ENCODE peak calls at places on chromosomes 6 and 20, in four cellular contexts. One of them, this sample, is unnamed.

GRCh38 chr6:160032538-160032937 is 63.7 kb downstream of the IGF2R start:
- DNase-seq in HepG2: no peak
- DNase-seq in GM12878: no peak
- DNase-seq in K562: no peak
- DNase-seq in this sample: no peak

GRCh38 chr6:151263035-151263434 is 23.3 kb downstream of the AKAP12 start:
- DNase-seq in HepG2: no peak
- DNase-seq in K562: no peak
- DNase-seq in GM12878: no peak
- DNase-seq in this sample: no peak

GRCh38 chr6:33954453-33954852 is 150.7 kb upstream of the MLN start:
- DNase-seq in K562: no peak
- DNase-seq in HepG2: no peak
- DNase-seq in GM12878: no peak
- DNase-seq in this sample: no peak

GRCh38 chr6:6131492-6132109 is 124.9 kb upstream of the NRN1 start:
- DNase-seq in K562: peak; percentile 65
- DNase-seq in GM12878: no peak
- DNase-seq in HepG2: peak; percentile 53
- DNase-seq in this sample: peak; percentile 23

GRCh38 chr20:17871181-17871580 is 97.4 kb downstream of the SNX5 start:
- DNase-seq in GM12878: no peak
- DNase-seq in K562: no peak
- DNase-seq in HepG2: no peak
- DNase-seq in this sample: no peak

GRCh38 chr6:53293691-53294090 is 55.1 kb downstream of the ELOVL5 start:
- DNase-seq in GM12878: no peak
- DNase-seq in K562: no peak
- DNase-seq in HepG2: no peak
- DNase-seq in this sample: no peak

GRCh38 chr6:3403244-3404154 is 53.4 kb downstream of the SLC22A23 start:
- DNase-seq in GM12878: no peak
- DNase-seq in K562: no peak
- DNase-seq in HepG2: peak; percentile 99
- DNase-seq in this sample: peak; percentile 81

GRCh38 chr20:54028276-54029011 is 42.0 kb downstream of the BCAS1 start:
- DNase-seq in K562: no peak
- DNase-seq in GM12878: no peak
- DNase-seq in HepG2: no peak
- DNase-seq in this sample: no peak

GRCh38 chr6:74690365-74690764 is 515.5 kb downstream of the COL12A1 start:
- DNase-seq in K562: no peak
- DNase-seq in HepG2: no peak
- DNase-seq in GM12878: no peak
- DNase-seq in this sample: no peak

GRCh38 chr20:62688083-62688482 is 20.6 kb upstream of the NTSR1 start:
- DNase-seq in K562: no peak
- DNase-seq in HepG2: no peak
- DNase-seq in GM12878: no peak
- DNase-seq in this sample: no peak

GRCh38 chr20:62689861-62690644 is 18.6 kb upstream of the NTSR1 start:
- DNase-seq in GM12878: no peak
- DNase-seq in K562: no peak
- DNase-seq in HepG2: no peak
- DNase-seq in this sample: no peak

GRCh38 chr20:62686869-62687830 is 21.5 kb upstream of the NTSR1 start:
- DNase-seq in GM12878: no peak
- DNase-seq in K562: no peak
- DNase-seq in HepG2: no peak
- DNase-seq in this sample: no peak

GRCh38 chr20:62691485-62691884 is 17.2 kb upstream of the NTSR1 start:
- DNase-seq in HepG2: no peak
- DNase-seq in GM12878: no peak
- DNase-seq in K562: no peak
- DNase-seq in this sample: no peak

DNA sequence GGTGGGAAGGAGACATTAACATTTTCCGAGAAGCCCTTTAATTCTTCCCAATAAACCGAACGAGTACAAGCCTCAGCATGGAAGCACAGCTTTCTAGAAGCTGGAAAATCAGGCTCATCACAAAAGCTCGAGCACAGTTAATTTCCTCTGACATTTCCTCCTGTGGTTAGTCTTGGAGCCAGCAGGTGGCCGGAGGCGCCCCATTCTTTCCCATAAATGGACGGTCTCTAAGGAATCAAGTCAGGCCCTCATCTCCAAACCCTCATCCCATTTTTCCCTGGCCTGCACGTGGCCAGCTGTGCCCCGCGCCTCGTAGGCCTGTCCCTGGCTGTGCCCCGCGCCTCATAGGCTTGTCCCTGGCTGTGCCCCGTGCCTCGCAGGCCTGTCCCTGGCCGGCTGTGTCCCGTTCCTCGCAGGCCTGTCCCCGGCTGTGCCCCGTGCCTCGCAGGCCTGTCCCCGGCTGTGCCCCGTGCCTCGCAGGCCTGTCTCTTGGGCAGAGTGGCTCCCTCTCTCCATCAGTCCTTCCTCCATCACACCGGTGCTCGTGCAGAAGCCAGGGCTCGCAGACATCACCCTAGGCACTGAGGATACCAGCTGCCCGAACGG is 19.7 kb upstream of the NTSR1 start:
- DNase-seq in HepG2: peak; percentile 29
- DNase-seq in K562: no peak
- DNase-seq in GM12878: no peak
- DNase-seq in this sample: no peak
- TF ChIP-seq JUNB in HepG2: no peak
- TF ChIP-seq JUNB in K562: no peak
- TF ChIP-seq JUNB in GM12878: no peak
- TF ChIP-seq JUNB in this sample: no peak

DNA sequence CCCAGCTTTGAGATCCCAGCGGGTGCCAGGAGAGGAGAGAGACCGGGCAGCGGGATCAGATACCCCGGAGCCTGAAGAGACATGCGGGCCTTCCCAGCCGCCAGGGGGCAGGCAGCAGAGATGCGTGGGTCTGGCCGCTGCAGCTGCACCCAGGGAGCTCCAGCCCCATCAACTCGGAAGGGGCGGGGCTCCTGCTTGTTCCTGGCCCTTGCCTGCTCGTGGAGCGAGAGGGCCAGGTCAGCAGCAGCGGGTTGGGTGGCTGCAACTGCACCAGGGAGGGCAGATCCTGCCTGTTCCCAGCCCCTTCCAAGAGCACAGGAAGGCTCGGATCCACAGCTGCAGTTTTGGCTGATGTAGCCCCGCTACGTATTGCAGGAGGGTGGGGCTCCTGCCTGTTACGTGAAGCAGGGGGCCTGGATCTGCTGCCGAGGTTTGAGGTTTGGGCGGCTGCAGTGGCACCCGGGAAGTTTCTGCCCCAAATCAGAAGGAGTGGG is 532.8 kb downstream of the RFPL4B start:
- DNase-seq in HepG2: peak; percentile 85
- DNase-seq in K562: peak; percentile 85
- DNase-seq in GM12878: no peak
- DNase-seq in this sample: no peak
- TF ChIP-seq POLR2AphosphoS2 in HepG2: no peak
- TF ChIP-seq POLR2AphosphoS2 in K562: no peak
- TF ChIP-seq POLR2AphosphoS2 in GM12878: no peak
- TF ChIP-seq POLR2AphosphoS2 in this sample: no peak

GRCh38 chr20:31718952-31719643 is 3.6 kb downstream of the BCL2L1 start:
- DNase-seq in HepG2: no peak
- DNase-seq in K562: no peak
- DNase-seq in GM12878: no peak
- DNase-seq in this sample: no peak

GRCh38 chr20:31715766-31716165 is 6.9 kb downstream of the BCL2L1 start:
- DNase-seq in GM12878: no peak
- DNase-seq in HepG2: no peak
- DNase-seq in K562: no peak
- DNase-seq in this sample: no peak

GRCh38 chr20:31716351-31716750 is 6.3 kb downstream of the BCL2L1 start:
- DNase-seq in HepG2: no peak
- DNase-seq in GM12878: no peak
- DNase-seq in K562: no peak
- DNase-seq in this sample: no peak

GRCh38 chr20:31717478-31717946 is 5.2 kb downstream of the BCL2L1 start:
- DNase-seq in GM12878: peak; percentile 68
- DNase-seq in K562: no peak
- DNase-seq in HepG2: no peak
- DNase-seq in this sample: no peak

DNA sequence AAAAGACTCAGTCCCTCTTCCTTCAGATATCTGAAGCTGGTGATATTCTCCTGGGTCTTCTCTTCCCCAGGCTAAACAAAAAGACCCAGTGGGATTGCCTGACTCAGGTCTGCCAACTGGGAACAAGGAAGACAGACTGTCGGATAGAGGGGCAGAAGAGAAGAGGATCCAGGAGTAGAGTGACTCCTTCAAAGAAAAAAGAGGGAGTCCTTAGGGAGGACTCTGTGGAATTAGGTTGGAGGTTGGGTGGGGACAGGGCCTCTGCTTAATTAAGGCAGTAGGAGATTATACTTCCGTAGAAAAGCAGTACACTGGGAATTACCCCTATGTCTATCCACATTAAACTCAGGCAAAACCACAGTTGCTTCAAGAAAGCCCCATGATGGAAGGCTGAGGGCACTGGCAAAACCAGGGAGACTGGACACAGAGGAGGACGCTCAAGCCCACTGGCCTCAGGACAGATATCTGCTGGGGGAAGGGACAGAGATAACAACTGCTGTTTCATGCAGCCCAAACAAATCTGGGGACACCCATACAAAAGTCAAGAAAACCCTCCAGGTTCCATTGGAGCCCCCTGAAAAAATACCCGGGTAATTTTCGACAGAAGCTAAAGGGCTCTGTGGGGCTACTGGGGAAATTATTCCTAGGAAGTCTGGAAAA is 5.7 kb downstream of the BCL2L1 start:
- DNase-seq in GM12878: no peak
- DNase-seq in K562: peak; percentile 50
- DNase-seq in HepG2: no peak
- DNase-seq in this sample: no peak
- H3K27ac ChIP-seq in GM12878: peak overlapping the region; percentile 67
- H3K27ac ChIP-seq in K562: peak overlapping the region; percentile 59
- H3K27ac ChIP-seq in HepG2: peak overlapping the region; percentile 38
- H3K27ac ChIP-seq in this sample: peak overlapping the region; percentile 96

GRCh38 chr20:31835554-31835953 is 9.8 kb downstream of the FOXS1 start:
- DNase-seq in HepG2: no peak
- DNase-seq in K562: no peak
- DNase-seq in GM12878: no peak
- DNase-seq in this sample: no peak
- TF ChIP-seq JUNB in HepG2: no peak
- TF ChIP-seq JUNB in K562: no peak
- TF ChIP-seq JUNB in GM12878: no peak
- TF ChIP-seq JUNB in this sample: no peak

DNA sequence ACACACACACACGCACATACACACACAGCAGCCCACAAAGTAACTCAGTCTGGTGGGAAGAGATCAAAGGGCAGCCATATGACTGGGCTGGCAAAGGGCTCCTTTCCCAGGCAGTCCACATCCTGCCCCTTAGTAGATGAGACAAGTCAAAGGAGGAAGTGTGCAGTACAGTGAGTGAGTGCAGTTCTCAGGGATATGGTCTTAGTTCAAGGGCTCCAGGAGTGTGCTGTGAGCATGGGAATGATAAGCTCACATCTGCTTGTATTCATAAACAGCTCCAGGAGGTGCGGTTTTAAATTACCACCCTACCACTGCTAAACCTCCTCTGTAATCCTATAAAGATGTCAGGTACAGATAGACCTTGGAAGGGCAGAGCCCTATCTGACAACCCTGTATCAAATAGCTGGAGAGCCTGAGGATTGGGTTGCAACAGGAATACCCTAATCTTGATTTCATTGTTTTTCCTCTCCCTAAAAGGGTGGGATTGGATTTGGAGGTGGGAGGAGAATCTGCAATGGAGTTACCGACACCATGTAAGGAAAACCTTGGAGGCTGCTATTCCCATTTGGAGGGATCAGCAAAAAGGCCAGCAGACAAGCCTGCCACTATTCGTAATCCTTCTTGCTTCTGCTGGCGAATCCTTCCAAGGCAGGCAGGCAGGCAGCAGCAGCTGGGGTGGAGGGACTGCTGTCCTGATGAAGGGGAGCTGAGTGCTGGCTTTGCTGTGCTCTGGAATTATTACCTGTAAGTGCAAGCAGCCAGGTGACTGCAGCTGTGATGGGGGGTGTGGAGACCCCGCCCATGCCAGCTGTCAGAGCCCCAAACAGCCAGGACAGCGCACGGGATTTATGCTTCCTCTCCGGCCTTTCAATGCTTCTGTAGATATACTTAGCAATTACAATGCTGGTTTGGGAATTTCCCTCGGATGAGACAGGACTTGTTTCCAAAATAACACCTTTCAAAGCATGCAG is 342.7 kb downstream of the PRL start:
- DNase-seq in GM12878: no peak
- DNase-seq in K562: peak; percentile 40
- DNase-seq in HepG2: peak; percentile 15
- DNase-seq in this sample: no peak
- TF ChIP-seq POLR2AphosphoS2 in GM12878: no peak
- TF ChIP-seq POLR2AphosphoS2 in K562: no peak
- TF ChIP-seq POLR2AphosphoS2 in HepG2: no peak
- TF ChIP-seq POLR2AphosphoS2 in this sample: no peak

This sample was measured in A549.